ENCODE peak calls at places on chromosomes 11 and 22, in eight cellular contexts. T, M, G, U, J, B, L and Q are unnamed samples.

GRCh38 chr11:44566559-44566949 is 1.1 kb downstream of the CD82 start:
- DNase-seq in U (no peak), G (no peak), B (no peak), J (no peak), L (no peak), T (no peak), M (no peak), Q (no peak)

GRCh38 chr11:45232341-45233080 is 53.6 kb downstream of the SYT13 start:
- DNase-seq in T (no peak), J (no peak), L (no peak), M (no peak), G (peak), B (no peak), U (no peak), Q (no peak)

GRCh38 chr22:26763633-26764295 is 106.4 kb downstream of the MIAT start:
- DNase-seq in M (no peak), U (peak), J (no peak), T (no peak), L (no peak), B (peak), G (no peak), Q (peak)

GRCh38 chr11:118621071-118621815 is 13.8 kb downstream of the PHLDB1 start:
- DNase-seq in U (no peak), B (peak), L (peak), J (no peak), T (peak), G (peak), M (peak), Q (peak)

GRCh38 chr11:134164490-134165370 is 59.0 kb downstream of the NCAPD3 start:
- DNase-seq in L (peak), M (no peak), J (no peak), G (no peak), T (no peak), U (no peak), B (no peak), Q (no peak)

GRCh38 chr11:26944866-26945664 is 48.8 kb upstream of the FIBIN start:
- DNase-seq in T (no peak), G (peak), U (no peak), B (no peak), M (no peak), J (no peak), L (no peak), Q (peak)

GRCh38 chr11:130513132-130513531 is 64.7 kb downstream of the ADAMTS15 start:
- DNase-seq in T (no peak), L (no peak), U (no peak), G (peak), J (no peak), B (peak), M (no peak), Q (no peak)

GRCh38 chr11:118267486-118267885 is 3.4 kb upstream of the MPZL2 start:
- DNase-seq in U (no peak), B (no peak), T (no peak), M (no peak), L (no peak), G (no peak), J (no peak), Q (no peak)

GRCh38 chr11:27124514-27125264 is 84.1 kb downstream of the BBOX1 start:
- DNase-seq in M (peak), B (no peak), U (no peak), T (no peak), L (no peak), G (peak), J (no peak), Q (peak)

GRCh38 chr11:88569342-88569741 is 231.8 kb upstream of the CTSC start:
- DNase-seq in M (no peak), B (no peak), G (no peak), J (no peak), T (no peak), L (no peak), U (no peak), Q (peak)

GRCh38 chr22:24037851-24038765 is 27.0 kb downstream of the CABIN1 start:
- DNase-seq in T (no peak), M (no peak), G (no peak), B (no peak), J (peak), L (no peak), U (no peak), Q (no peak)

GRCh38 chr22:23216331-23217170 is 36.2 kb downstream of the BCR start:
- DNase-seq in U (no peak), G (no peak), B (peak), J (peak), L (no peak), M (no peak), T (no peak), Q (no peak)

GRCh38 chr11:128283445-128283844 is 303.9 kb downstream of the ETS1 start:
- DNase-seq in T (no peak), G (no peak), B (no peak), U (no peak), L (no peak), M (no peak), J (no peak), Q (no peak)

GRCh38 chr22:29083576-29084566 is 11.0 kb downstream of the KREMEN1 start:
- DNase-seq in J (no peak), T (no peak), G (no peak), U (no peak), B (peak), L (no peak), M (no peak), Q (peak)

GRCh38 chr22:29306830-29307657 is 594 bp downstream of the GAS2L1 start:
- DNase-seq in J (no peak), U (peak), G (peak), B (peak), L (peak), T (peak), M (peak), Q (peak)

GRCh38 chr22:28864878-28865596 is 18.3 kb upstream of the ZNRF3 start:
- DNase-seq in T (peak), U (no peak), J (no peak), G (no peak), L (no peak), B (no peak), M (no peak), Q (no peak)

GRCh38 chr11:12167098-12167999 is 57.0 kb downstream of the MICAL2 start:
- DNase-seq in M (peak), L (no peak), T (peak), B (peak), G (peak), U (peak), J (no peak), Q (peak)

GRCh38 chr11:69403556-69404215 is 77.8 kb upstream of the LINC01488 start:
- DNase-seq in T (no peak), J (no peak), U (peak), L (no peak), G (no peak), B (peak), M (no peak), Q (peak)

GRCh38 chr11:20912046-20912821 is 242.8 kb downstream of the NELL1 start:
- DNase-seq in B (no peak), M (no peak), U (no peak), G (no peak), J (no peak), T (no peak), L (no peak), Q (no peak)

GRCh38 chr11:94302806-94303205 is 1.6 kb upstream of the IZUMO1R start:
- DNase-seq in M (no peak), G (peak), T (no peak), U (no peak), L (no peak), B (no peak), J (no peak), Q (no peak)

GRCh38 chr22:44782286-44782830 is 30.0 kb downstream of the ARHGAP8 start:
- DNase-seq in L (no peak), M (no peak), T (no peak), U (no peak), B (no peak), G (no peak), J (no peak), Q (no peak)

GRCh38 chr22:42376721-42377177 is 55.5 kb downstream of the NFAM1 start:
- DNase-seq in L (peak), J (no peak), B (no peak), G (peak), M (no peak), U (no peak), T (peak), Q (peak)

GRCh38 chr11:86592659-86593451 is 79.6 kb downstream of the ME3 start:
- DNase-seq in J (peak), G (no peak), T (peak), M (no peak), U (peak), L (no peak), B (peak), Q (peak)

GRCh38 chr11:88104408-88104807 is 70.8 kb downstream of the RAB38 start:
- DNase-seq in L (no peak), J (no peak), U (peak), G (no peak), B (no peak), T (no peak), M (no peak), Q (no peak)

GRCh38 chr22:22609271-22609670 is 35.1 kb upstream of the GGTLC2 start:
- DNase-seq in B (no peak), U (no peak), L (no peak), G (no peak), M (no peak), J (no peak), T (no peak), Q (no peak)

GRCh38 chr11:12449961-12450715 is 72.8 kb downstream of the PARVA start:
- DNase-seq in U (no peak), J (no peak), G (no peak), T (no peak), M (no peak), L (no peak), B (peak), Q (peak)

GRCh38 chr22:40050258-40050657 is 55.5 kb downstream of the FAM83F start:
- DNase-seq in L (no peak), B (no peak), G (no peak), T (no peak), J (no peak), U (no peak), M (no peak), Q (no peak)

GRCh38 chr11:57567512-57568329 is at the start of gene UBE2L6:
- DNase-seq in B (peak), J (peak), L (peak), M (no peak), G (peak), T (peak), U (peak), Q (peak)

GRCh38 chr22:29198240-29198639 is 7.5 kb upstream of the EMID1 start:
- DNase-seq in G (no peak), L (no peak), B (no peak), J (no peak), U (no peak), M (no peak), T (peak), Q (no peak)

GRCh38 chr11:57150454-57150917 is 31.3 kb upstream of the LRRC55 start:
- DNase-seq in L (no peak), M (no peak), G (no peak), J (no peak), T (no peak), B (peak), U (no peak), Q (peak)

GRCh38 chr22:37664249-37665101 is 6.0 kb downstream of the PDXP start:
- DNase-seq in M (no peak), J (no peak), U (no peak), G (no peak), B (no peak), L (no peak), T (no peak), Q (no peak)

GRCh38 chr22:31488346-31488883 is 1.2 kb downstream of the EIF4ENIF1 start:
- DNase-seq in B (no peak), J (no peak), U (no peak), T (no peak), M (no peak), L (no peak), G (no peak), Q (no peak)